ENCODE peak calls at places on chromosomes 13 and 19, in six cellular contexts. J, S, F, G, I and K are unnamed samples.

GRCh38 chr13:98171806-98172569 is 5.1 kb downstream of the RNF113B start:
- DNase-seq in I (no peak), G (no peak), J (no peak), F (peak), S (no peak), K (no peak)

GRCh38 chr19:1311543-1312091 is 25.9 kb downstream of the EFNA2 start:
- DNase-seq in G (no peak), I (no peak), F (no peak), S (no peak), J (no peak), K (no peak)

GRCh38 chr19:48676887-48677286 is 4.1 kb upstream of the NTN5 start:
- DNase-seq in J (no peak), F (no peak), G (no peak), S (no peak), I (no peak), K (no peak)

GRCh38 chr19:20279516-20279915 is 112.5 kb downstream of the ZNF486 start:
- DNase-seq in S (no peak), J (no peak), F (no peak), I (no peak), G (no peak), K (no peak)

GRCh38 chr19:38734426-38735256 is 9.6 kb downstream of the CAPN12 start:
- DNase-seq in J (no peak), G (no peak), S (peak), I (peak), F (no peak), K (peak)

GRCh38 chr19:6678690-6679109 is 8.7 kb upstream of the TNFSF14 start:
- DNase-seq in S (no peak), F (no peak), I (no peak), J (no peak), G (no peak), K (no peak)

GRCh38 chr19:46608178-46608577 is 7.0 kb downstream of the CALM3 start:
- DNase-seq in S (no peak), F (no peak), I (no peak), G (no peak), J (peak), K (no peak)

GRCh38 chr13:100694722-100695644 is 20.4 kb upstream of the TMTC4 start:
- DNase-seq in S (peak), J (peak), G (peak), I (no peak), F (peak), K (peak)

GRCh38 chr19:54325194-54325621 is 12.2 kb upstream of the LILRA5 start:
- DNase-seq in F (peak), G (peak), S (peak), I (no peak), J (peak), K (peak)

GRCh38 chr19:2333027-2333806 is 4.7 kb downstream of the SPPL2B start:
- DNase-seq in I (no peak), G (no peak), S (no peak), F (no peak), J (no peak), K (no peak)

GRCh38 chr19:57566396-57567256 is 7.0 kb upstream of the ZNF550 start:
- DNase-seq in I (no peak), J (no peak), S (peak), F (no peak), G (no peak), K (no peak)

GRCh38 chr13:98174995-98175394 is 2.1 kb downstream of the RNF113B start:
- DNase-seq in G (no peak), J (no peak), I (no peak), F (no peak), S (no peak), K (no peak)

GRCh38 chr13:95552208-95552538 is 347 bp upstream of the CLDN10 start:
- DNase-seq in F (no peak), S (no peak), J (no peak), G (no peak), I (no peak), K (no peak)

GRCh38 chr13:95552539-95553270 is at the start of gene CLDN10:
- DNase-seq in J (peak), I (no peak), S (no peak), F (no peak), G (no peak), K (no peak)

GRCh38 chr13:95553614-95554385 is 1.3 kb downstream of the CLDN10 start:
- DNase-seq in F (no peak), I (no peak), G (no peak), S (no peak), J (no peak), K (no peak)

GRCh38 chr13:95556981-95557380 is 4.5 kb downstream of the CLDN10 start:
- DNase-seq in S (no peak), I (no peak), G (no peak), J (no peak), F (no peak), K (no peak)

GRCh38 chr13:95553271-95553588 is 710 bp downstream of the CLDN10 start:
- DNase-seq in J (no peak), S (no peak), I (no peak), G (no peak), F (no peak), K (no peak)
- H3K4me3 ChIP-seq in J (no peak), S (no peak), I (no peak), G (no peak), F (no peak), K (no peak)

DNA sequence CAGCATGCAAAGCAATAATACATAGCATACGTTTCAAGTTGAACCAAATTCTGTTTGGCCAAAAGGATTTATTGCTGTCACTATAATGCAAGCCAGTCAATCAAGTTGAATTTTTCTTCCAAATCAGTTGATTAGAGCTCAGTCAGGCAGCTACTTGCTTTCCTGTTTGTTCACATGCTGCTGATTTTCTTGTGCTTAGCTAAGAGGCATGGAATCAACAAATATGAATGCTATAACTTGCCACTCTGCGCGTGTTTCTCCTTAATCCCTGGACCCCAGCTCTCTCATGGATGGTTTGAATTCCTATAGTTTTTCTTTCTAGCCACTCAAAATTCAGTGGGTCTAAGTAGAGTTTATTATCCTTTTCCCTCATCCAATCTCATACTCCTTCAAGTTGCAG is 311.3 kb downstream of the KLF5 start:
- DNase-seq in S (no peak), G (no peak), I (no peak), J (no peak), F (no peak), K (no peak)
- TF ChIP-seq MYC in S (no peak), G (no peak), I (no peak), J (no peak), F (no peak), K (no peak)

DNA sequence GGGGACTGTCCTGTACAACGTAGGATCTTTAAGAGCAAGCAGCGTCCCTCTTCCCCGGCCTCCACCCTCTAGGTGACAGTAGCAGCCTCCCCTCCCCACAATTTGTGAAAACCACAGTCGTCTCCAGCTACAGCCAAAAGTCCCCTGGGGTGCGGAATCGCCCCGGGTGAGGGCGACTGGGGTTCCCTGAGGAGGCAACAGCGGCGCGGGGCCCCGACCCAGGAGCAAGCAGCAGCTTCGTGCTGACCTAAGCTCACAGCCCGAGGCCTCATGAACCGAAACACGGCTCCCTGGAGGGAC is 322 bp downstream of the ZNF558 start:
- DNase-seq in G (no peak), F (no peak), J (no peak), I (no peak), S (peak), K (no peak)
- H3K4me3 ChIP-seq in G (peak), F (peak), J (peak), I (peak), S (peak), K (peak)

GRCh38 chr13:110921695-110922094 is 6.8 kb upstream of the ANKRD10 start:
- DNase-seq in J (no peak), F (no peak), G (no peak), I (no peak), S (no peak), K (no peak)
- TF ChIP-seq MYC in J (no peak), F (no peak), G (no peak), I (no peak), S (no peak), K (no peak)

DNA sequence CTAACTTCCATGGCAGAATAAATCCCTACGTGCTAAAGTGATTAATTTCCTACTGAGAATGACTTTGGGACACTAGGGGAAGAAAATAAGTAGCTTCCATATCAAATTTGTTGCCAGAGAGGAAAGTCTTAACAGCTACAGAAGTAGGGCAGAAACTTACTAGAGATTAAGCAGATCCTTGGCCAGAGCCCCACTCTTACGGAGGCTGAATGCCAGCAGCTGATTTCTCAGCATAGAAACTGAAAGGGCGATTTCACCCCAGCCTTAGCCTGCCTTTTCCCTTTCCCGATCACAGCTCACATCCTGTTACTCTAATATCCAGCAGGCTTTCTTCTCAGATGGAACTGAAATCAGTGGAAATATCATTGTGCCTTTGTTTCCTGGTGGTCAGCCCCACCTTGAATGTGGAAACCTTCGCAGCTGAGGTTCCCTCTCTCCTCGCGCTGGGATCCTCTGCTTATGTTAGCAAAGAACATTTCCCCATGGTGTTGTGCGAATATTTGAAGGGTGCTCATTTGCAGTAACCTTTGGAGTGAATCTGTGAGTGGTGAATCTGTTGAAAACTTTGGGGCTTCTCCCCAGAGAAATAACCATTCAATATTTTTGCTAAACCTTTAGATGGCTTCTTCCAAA is 8.4 kb downstream of the FAM124A start:
- DNase-seq in S (no peak), I (no peak), G (no peak), F (peak), J (no peak), K (no peak)
- H3K4me3 ChIP-seq in S (no peak), I (no peak), G (no peak), F (peak), J (no peak), K (no peak)

GRCh38 chr19:11461453-11461852 is 19.4 kb downstream of the ELAVL3 start:
- DNase-seq in J (no peak), G (no peak), S (no peak), F (no peak), I (no peak), K (no peak)

GRCh38 chr19:11464333-11465265 is 16.2 kb downstream of the ELAVL3 start:
- DNase-seq in J (no peak), I (no peak), F (no peak), S (no peak), G (no peak), K (no peak)

GRCh38 chr19:11463391-11463790 is 17.5 kb downstream of the ELAVL3 start:
- DNase-seq in J (no peak), G (no peak), S (no peak), F (no peak), I (no peak), K (no peak)

GRCh38 chr19:11460207-11460606 is 20.6 kb downstream of the ELAVL3 start:
- DNase-seq in F (no peak), J (peak), S (no peak), G (no peak), I (no peak), K (no peak)

GRCh38 chr19:11465605-11466004 is 15.2 kb downstream of the ELAVL3 start:
- DNase-seq in S (no peak), F (no peak), G (no peak), I (no peak), J (no peak), K (no peak)
- TF ChIP-seq MYC in S (no peak), F (no peak), G (no peak), I (no peak), J (no peak), K (no peak)

GRCh38 chr19:13053238-13053637 is 49.4 kb downstream of the LYL1 start:
- DNase-seq in F (no peak), G (no peak), J (no peak), S (no peak), I (no peak), K (no peak)

GRCh38 chr19:13052447-13053232 is 50.0 kb downstream of the LYL1 start:
- DNase-seq in J (no peak), I (no peak), F (no peak), G (no peak), S (no peak), K (no peak)

GRCh38 chr19:13053761-13054604 is 48.7 kb downstream of the LYL1 start:
- DNase-seq in J (no peak), G (peak), F (peak), S (no peak), I (no peak), K (no peak)

GRCh38 chr19:13050274-13050673 is 52.4 kb downstream of the LYL1 start:
- DNase-seq in F (no peak), S (no peak), G (no peak), I (no peak), J (no peak), K (no peak)

DNA sequence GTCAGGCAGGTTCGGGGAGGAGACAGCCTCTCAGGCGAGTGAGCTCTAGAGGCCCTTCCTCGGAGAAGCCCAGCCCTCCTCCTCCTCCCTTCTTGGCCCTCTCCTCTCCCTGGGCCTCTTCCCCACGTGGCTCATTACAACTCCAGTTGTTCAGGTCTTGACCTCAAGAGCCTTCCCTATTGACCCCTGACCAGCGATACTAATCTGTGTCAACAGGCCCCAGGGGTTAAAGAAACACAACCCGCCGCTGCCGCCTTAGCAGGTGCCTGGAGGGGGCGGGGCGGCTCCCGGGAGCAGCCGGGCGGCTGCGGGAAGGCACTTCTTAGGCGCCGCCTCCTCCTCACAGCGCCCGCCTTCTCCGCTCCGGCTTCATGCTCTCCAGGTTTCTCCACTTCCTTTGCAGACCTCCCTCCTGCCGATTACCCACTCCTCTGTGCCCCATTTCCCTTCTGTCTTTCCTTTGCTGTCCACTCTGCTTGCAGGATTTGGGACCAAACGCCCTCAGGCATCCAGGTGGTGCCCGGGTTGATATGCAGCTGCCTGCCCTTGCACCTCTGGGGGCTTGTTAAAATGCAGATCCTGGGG is 51.0 kb downstream of the LYL1 start:
- DNase-seq in S (peak), G (peak), I (no peak), F (peak), J (peak), K (peak)
- H3K4me3 ChIP-seq in S (no peak), G (no peak), I (no peak), F (no peak), J (no peak), K (no peak)

DNA sequence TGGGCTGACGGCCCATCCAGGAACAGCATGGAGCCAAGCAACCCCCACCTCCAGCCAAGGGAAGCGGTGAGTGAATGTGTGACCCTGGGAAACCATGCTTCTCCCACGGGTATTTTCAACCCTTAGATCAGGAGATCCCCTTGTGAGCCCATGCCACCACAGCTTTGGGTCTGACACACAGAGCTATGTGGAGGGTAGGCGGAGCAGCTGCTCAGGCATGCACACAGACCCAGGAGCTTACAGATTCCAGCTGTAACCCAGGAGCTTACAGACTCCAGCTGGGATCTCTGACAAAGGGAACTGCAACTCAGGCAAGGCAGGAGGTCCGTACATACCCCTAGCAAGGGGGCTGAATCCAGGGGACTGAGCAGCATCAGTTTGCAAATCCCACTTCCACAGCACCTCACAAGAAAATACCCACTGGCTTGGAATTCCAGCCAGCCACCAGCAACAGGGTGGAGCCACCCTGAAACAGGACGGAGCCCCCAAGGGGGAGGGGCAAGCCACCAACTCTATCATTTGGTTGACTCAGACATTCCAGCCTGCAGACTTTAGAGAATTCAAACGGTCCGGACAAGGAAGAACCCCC is 40.8 kb upstream of the RFXAP start:
- DNase-seq in F (no peak), I (peak), J (no peak), G (peak), S (no peak), K (no peak)
- TF ChIP-seq MYC in F (no peak), I (no peak), J (no peak), G (no peak), S (no peak), K (no peak)

DNA sequence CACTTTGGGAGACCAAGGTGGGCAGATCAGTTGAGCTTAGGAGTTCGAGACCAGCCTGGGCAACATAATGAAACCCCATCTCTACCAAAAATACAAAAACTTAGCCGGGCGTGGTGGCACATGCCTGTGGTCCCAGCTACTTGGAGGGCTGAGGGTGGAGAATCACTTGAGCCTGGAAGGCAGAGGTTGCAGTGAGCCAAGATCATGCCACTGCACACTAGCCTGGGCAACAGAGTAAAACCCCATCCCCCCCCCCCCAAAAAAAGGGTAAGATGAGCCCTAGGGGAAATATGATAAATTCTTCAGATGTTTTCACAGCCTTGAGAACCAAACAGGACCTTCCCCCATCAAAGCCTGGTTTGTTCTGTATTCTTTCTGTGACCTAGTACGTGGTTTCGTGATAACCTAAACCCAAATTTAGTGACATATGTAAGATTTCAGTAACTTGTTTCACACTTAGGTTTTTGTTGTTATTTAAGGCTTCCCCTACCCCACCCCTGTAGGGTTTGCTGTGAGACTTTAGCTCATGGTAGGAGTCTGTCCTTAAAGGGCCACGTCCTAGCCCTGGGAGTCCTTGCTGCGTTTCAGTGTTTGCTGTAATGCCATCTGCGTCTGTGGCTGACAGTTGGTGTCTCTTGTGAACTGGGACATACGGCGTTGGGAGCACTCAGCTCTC is 49.6 kb downstream of the MYO9B start:
- DNase-seq in I (peak), F (no peak), S (no peak), J (no peak), G (no peak), K (no peak)
- H3K4me3 ChIP-seq in I (peak), F (no peak), S (peak), J (no peak), G (no peak), K (no peak)